ENCODE peak calls at places on chromosomes 3 and 15, in eight cellular contexts. U is IMR-90, F is A549, T is endothelial cell of umbilical vein, G is T-helper 1 cell, R is HuH-7.5, O is heart left ventricle, V is body of pancreas. X is an unnamed sample.

GRCh38 chr15:89794627-89795241 is 18.6 kb downstream of the MESP2 start:
- DNase-seq in T (peak), F (no peak), V (no peak), G (no peak), O (no peak), R (no peak), U (peak), X (no peak)

GRCh38 chr15:101042320-101042719 is 123.2 kb downstream of the LRRK1 start:
- DNase-seq in G (no peak), U (no peak), V (peak), O (no peak), R (no peak), F (no peak), T (no peak), X (no peak)

GRCh38 chr3:185582236-185582635 is 3.9 kb upstream of the SENP2 start:
- DNase-seq in T (no peak), U (no peak), R (no peak), O (no peak), V (no peak), G (no peak), F (no peak), X (no peak)

GRCh38 chr15:25939122-25939521 is 76.0 kb upstream of the ATP10A start:
- DNase-seq in O (no peak), G (no peak), V (no peak), R (no peak), T (no peak), F (no peak), U (no peak), X (no peak)

GRCh38 chr3:43996379-43997301 is 245.0 kb upstream of the TOPAZ1 start:
- DNase-seq in V (peak), G (no peak), O (no peak), U (no peak), R (no peak), T (peak), F (peak), X (no peak)

GRCh38 chr3:86990171-86990733 is 697 bp downstream of the VGLL3 start:
- DNase-seq in G (no peak), F (peak), T (no peak), V (peak), O (no peak), R (peak), U (peak), X (peak)

GRCh38 chr15:22257668-22258401 is 177.5 kb downstream of the OR4M2 start:
- DNase-seq in T (no peak), R (no peak), U (no peak), O (no peak), F (no peak), V (no peak), G (no peak), X (no peak)

GRCh38 chr3:95899494-95899893 is 914.9 kb upstream of the EPHA6 start:
- DNase-seq in O (no peak), T (peak), R (no peak), V (no peak), F (no peak), G (no peak), U (peak), X (no peak)

GRCh38 chr15:98728811-98729160 is 80.4 kb downstream of the IGF1R start:
- DNase-seq in O (no peak), F (no peak), V (no peak), T (no peak), G (no peak), R (no peak), U (no peak), X (no peak)

GRCh38 chr15:69288531-69289311 is 10.0 kb upstream of the PAQR5 start:
- DNase-seq in V (no peak), F (no peak), O (no peak), U (no peak), T (no peak), R (no peak), G (no peak), X (no peak)

GRCh38 chr3:8540456-8540855 is 38.8 kb downstream of the LMCD1 start:
- DNase-seq in U (no peak), V (no peak), F (no peak), T (peak), G (no peak), R (no peak), O (no peak), X (no peak)

GRCh38 chr3:52872245-52872644 is 25.1 kb downstream of the STIMATE start:
- DNase-seq in U (peak), O (no peak), V (no peak), T (no peak), R (no peak), F (no peak), G (no peak), X (no peak)

GRCh38 chr15:63372753-63373152 is 8.9 kb downstream of the CA12 start:
- DNase-seq in F (no peak), U (peak), T (no peak), G (no peak), V (no peak), O (no peak), R (no peak), X (no peak)

GRCh38 chr3:142888099-142888483 is 792 bp downstream of the PCOLCE2 start:
- DNase-seq in F (peak), O (peak), R (peak), T (peak), U (no peak), G (no peak), V (peak), X (no peak)

GRCh38 chr3:50587806-50588758 is 18.8 kb downstream of the HEMK1 start:
- DNase-seq in V (no peak), T (no peak), F (no peak), O (no peak), R (no peak), U (no peak), G (peak), X (no peak)

GRCh38 chr3:9340450-9341009 is 22.3 kb upstream of the THUMPD3 start:
- DNase-seq in F (peak), O (no peak), G (no peak), U (peak), V (no peak), T (peak), R (no peak), X (no peak)

GRCh38 chr3:131421957-131422498 is 40.5 kb downstream of the NUDT16 start:
- DNase-seq in R (no peak), T (no peak), G (no peak), V (no peak), O (no peak), U (no peak), F (no peak), X (no peak)

GRCh38 chr15:39642011-39642640 is 61.2 kb downstream of the THBS1 start:
- DNase-seq in O (no peak), F (no peak), G (no peak), U (peak), R (no peak), V (no peak), T (peak), X (no peak)

GRCh38 chr3:34842706-34843478 is 796.4 kb upstream of the ARPP21 start:
- DNase-seq in R (no peak), O (no peak), T (no peak), F (no peak), V (no peak), U (no peak), G (no peak), X (no peak)

GRCh38 chr3:127487196-127487595 is 103.3 kb downstream of the TPRA1 start:
- DNase-seq in U (no peak), R (no peak), F (no peak), O (no peak), V (no peak), T (no peak), G (no peak), X (no peak)

GRCh38 chr3:114624676-114625181 is 330.9 kb downstream of the TIGIT start:
- DNase-seq in R (peak), V (peak), G (no peak), U (peak), T (peak), F (peak), O (peak), X (peak)

GRCh38 chr15:74179983-74180688 is 6.6 kb downstream of the ISLR start:
- DNase-seq in O (peak), U (peak), V (no peak), R (no peak), T (peak), G (no peak), F (peak), X (peak)